ENCODE peak calls at places on chromosome 11, in eight cellular contexts. R is pancreas, C is ovary, Z is H1, Q is heart right ventricle, G is PC-9, V is transverse colon, H is HepG2. L is an unnamed sample.

GRCh38 chr11:128616158-128616557 is 28.8 kb upstream of the ETS1 start:
- DNase-seq in R (peak; percentile 46), C (no peak), Z (no peak), Q (peak; percentile 45), V (no peak), H (no peak), G (no peak), L (no peak)

GRCh38 chr11:30741039-30741550 is 154.9 kb upstream of the MPPED2 start:
- DNase-seq in H (peak; percentile 13), Q (no peak), G (no peak), R (no peak), Z (no peak), C (no peak), V (peak; percentile 29), L (no peak)

GRCh38 chr11:103842795-103843194 is 193.6 kb upstream of the DDI1 start:
- DNase-seq in R (no peak), Z (no peak), V (no peak), H (no peak), C (no peak), Q (no peak), G (no peak), L (no peak)

GRCh38 chr11:88297320-88298263 is 39.9 kb downstream of the CTSC start:
- DNase-seq in C (no peak), R (no peak), Q (no peak), H (peak; percentile 8), V (no peak), Z (no peak), G (no peak), L (no peak)

GRCh38 chr11:111388431-111388830 is 9.4 kb upstream of the POU2AF1 start:
- DNase-seq in G (peak; percentile 23), H (no peak), C (no peak), V (no peak), R (no peak), Q (no peak), Z (no peak), L (no peak)

GRCh38 chr11:86620796-86621575 is 51.4 kb downstream of the ME3 start:
- DNase-seq in V (no peak), Z (no peak), R (no peak), Q (no peak), G (no peak), C (no peak), H (no peak), L (no peak)

GRCh38 chr11:73001615-73002014 is 140.5 kb downstream of the FCHSD2 start:
- DNase-seq in Q (no peak), G (no peak), V (no peak), H (no peak), R (no peak), Z (no peak), C (no peak), L (no peak)

GRCh38 chr11:114343020-114343419 is 46.8 kb downstream of the NNMT start:
- DNase-seq in G (no peak), V (no peak), C (no peak), H (no peak), R (no peak), Z (no peak), Q (no peak), L (no peak)

GRCh38 chr11:88487646-88488045 is 150.1 kb upstream of the CTSC start:
- DNase-seq in Q (no peak), G (no peak), R (no peak), C (no peak), V (no peak), H (no peak), Z (no peak), L (no peak)

GRCh38 chr11:68090706-68091105 is 30.5 kb downstream of the CHKA start:
- DNase-seq in H (no peak), V (peak; percentile 43), C (no peak), R (no peak), G (no peak), Q (no peak), Z (peak; percentile 24), L (no peak)

GRCh38 chr11:7898666-7899283 is 32.3 kb downstream of the OR10A6 start:
- DNase-seq in G (no peak), V (no peak), H (no peak), R (no peak), Z (no peak), Q (no peak), C (no peak), L (no peak)

GRCh38 chr11:117443269-117444186 is 115.9 kb downstream of the CEP164 start:
- DNase-seq in C (peak; percentile 52), V (peak; percentile 35), R (peak; percentile 81), G (peak; percentile 28), H (peak; percentile 40), Z (peak; percentile 77), Q (peak; percentile 63), L (no peak)

GRCh38 chr11:58968251-58968711 is 29.0 kb downstream of the GLYATL1 start:
- DNase-seq in G (no peak), R (peak; percentile 71), H (no peak), Z (no peak), V (no peak), C (no peak), Q (no peak), L (no peak)

GRCh38 chr11:19347911-19348310 is 107.2 kb upstream of the E2F8 start:
- DNase-seq in C (no peak), G (no peak), Q (no peak), V (no peak), H (no peak), Z (no peak), R (no peak), L (no peak)

GRCh38 chr11:45671246-45672171 is 6.1 kb upstream of the CHST1 start:
- DNase-seq in G (no peak), V (no peak), Z (no peak), Q (no peak), C (no peak), R (no peak), H (no peak), L (no peak)

GRCh38 chr11:5369793-5370192 is 13.8 kb upstream of the OR51M1 start:
- DNase-seq in Q (no peak), H (no peak), V (no peak), C (no peak), Z (no peak), R (no peak), G (no peak), L (peak; percentile 73)

GRCh38 chr11:44434191-44434590 is 124.3 kb upstream of the ALX4 start:
- DNase-seq in Z (no peak), R (no peak), C (no peak), Q (no peak), H (no peak), G (no peak), V (no peak), L (no peak)

GRCh38 chr11:70328556-70328955 is 58.1 kb downstream of the PPFIA1 start:
- DNase-seq in V (no peak), C (no peak), R (no peak), Z (no peak), Q (no peak), H (no peak), G (no peak), L (no peak)

GRCh38 chr11:70327717-70328116 is 57.2 kb downstream of the PPFIA1 start:
- DNase-seq in Q (no peak), V (no peak), G (no peak), Z (no peak), C (no peak), H (no peak), R (no peak), L (no peak)

GRCh38 chr11:70324354-70325115 is 54.0 kb downstream of the PPFIA1 start:
- DNase-seq in H (no peak), V (no peak), G (no peak), Q (no peak), Z (no peak), R (no peak), C (no peak), L (no peak)

GRCh38 chr11:70326843-70327242 is 56.4 kb downstream of the PPFIA1 start:
- DNase-seq in V (no peak), Q (no peak), H (no peak), C (no peak), G (no peak), R (no peak), Z (no peak), L (no peak)

DNA sequence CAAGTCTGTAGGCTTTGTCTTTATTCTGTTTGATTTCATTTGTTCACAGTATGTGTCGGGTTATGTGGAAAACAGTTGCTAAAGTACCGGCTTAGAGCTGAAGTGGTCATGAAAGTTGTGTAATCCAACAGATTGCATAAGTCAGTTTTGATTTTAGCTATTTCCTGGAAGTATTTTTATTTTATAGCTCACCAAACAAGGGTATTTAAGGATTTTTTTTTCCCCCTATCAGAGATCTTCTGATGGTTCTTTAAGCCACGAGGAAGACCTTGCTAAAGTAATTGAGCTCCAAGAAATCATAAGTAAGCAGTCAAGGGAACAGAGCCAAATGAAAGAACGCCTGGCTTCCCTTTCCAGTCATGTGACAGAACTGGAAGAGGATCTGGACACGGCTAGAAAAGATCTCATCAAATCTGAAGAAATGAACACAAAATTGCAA is 55.9 kb downstream of the PPFIA1 start:
- DNase-seq in R (no peak), V (peak; percentile 27), Q (no peak), C (peak; percentile 40), Z (no peak), G (no peak), H (no peak), L (no peak)
- H3K36me3 ChIP-seq in R (no peaks in the 10 kb centered on the region), V (peaks cover 37% of the 10 kb centered on the region), Q (no peaks in the 10 kb centered on the region), C (no peaks in the 10 kb centered on the region), Z (peaks cover 8% of the 10 kb centered on the region), G (peaks cover 57% of the 10 kb centered on the region), H (peaks cover 64% of the 10 kb centered on the region), L (peaks cover 8% of the 10 kb centered on the region)

GRCh38 chr11:120462825-120463224 is 48.7 kb upstream of the GRIK4 start:
- DNase-seq in H (no peak), Q (no peak), C (no peak), V (no peak), G (no peak), Z (no peak), R (no peak), L (no peak)

GRCh38 chr11:120455487-120455886 is 56.1 kb upstream of the GRIK4 start:
- DNase-seq in G (no peak), H (no peak), Q (no peak), V (no peak), C (no peak), Z (no peak), R (no peak), L (no peak)

GRCh38 chr11:120457996-120458395 is 53.6 kb upstream of the GRIK4 start:
- DNase-seq in G (no peak), R (no peak), H (no peak), V (no peak), Q (no peak), Z (no peak), C (no peak), L (no peak)
- TF ChIP-seq CTCF in G (no peak), R (no peak), H (no peak), V (no peak), Q (no peak), Z (no peak), C (no peak), L (no peak)

DNA sequence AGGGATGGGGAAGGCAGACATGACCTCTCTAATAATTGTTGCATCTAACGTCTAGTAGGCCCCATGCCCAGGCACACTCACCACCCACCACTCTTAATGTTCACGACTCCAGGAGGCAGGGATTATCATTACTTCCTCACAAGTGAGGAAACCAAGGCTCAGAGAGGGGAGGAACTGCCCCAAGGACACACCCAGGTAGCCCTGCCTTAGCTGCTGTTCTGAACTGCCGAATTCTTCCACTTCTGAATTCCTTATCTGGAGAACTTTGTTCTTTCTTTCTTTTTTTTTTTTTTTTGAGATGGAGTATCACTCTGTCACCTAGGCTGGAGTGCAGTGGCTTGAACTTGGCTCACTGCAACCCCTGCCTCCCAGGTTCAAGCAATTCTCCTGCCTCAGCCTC is 16.7 kb downstream of the SLCO2B1 start:
- DNase-seq in C (no peak), Z (no peak), Q (no peak), H (no peak), V (peak; percentile 47), G (no peak), R (no peak), L (no peak)
- H3K4me1 ChIP-seq in C (no peaks in the 10 kb centered on the region), Z (no peaks in the 10 kb centered on the region), Q (no peaks in the 10 kb centered on the region), H (peaks cover 97% of the 10 kb centered on the region), V (peaks cover 11% of the 10 kb centered on the region), G (no peaks in the 10 kb centered on the region), R (no peaks in the 10 kb centered on the region), L (no peaks in the 10 kb centered on the region)

GRCh38 chr11:122144752-122145151 is 28.7 kb upstream of the BLID start:
- DNase-seq in C (no peak), H (no peak), Q (no peak), R (no peak), G (no peak), V (no peak), Z (no peak), L (no peak)
- H3K36me3 ChIP-seq in C (no peaks in the 10 kb centered on the region), H (no peaks in the 10 kb centered on the region), Q (no peaks in the 10 kb centered on the region), R (no peaks in the 10 kb centered on the region), G (peaks cover 21% of the 10 kb centered on the region), V (no peaks in the 10 kb centered on the region), Z (no peaks in the 10 kb centered on the region), L (no peaks in the 10 kb centered on the region)